ENCODE peak calls at places on chromosomes 12 and 14, in nine cellular contexts. D, A, V, H, K, Z, R, B and T are unnamed samples. For H3K4me1, the result is how much of the 10 kb centered on the place peaks cover.

GRCh38 chr14:104235686-104236085 is 97.3 kb downstream of the KIF26A start:
- DNase-seq in H (no peak), B (no peak), V (no peak), A (no peak), R (no peak), D (no peak), Z (peak), K (no peak), T (no peak)

GRCh38 chr12:12138203-12139154 is 67.7 kb downstream of the BCL2L14 start:
- DNase-seq in V (no peak), B (no peak), R (no peak), Z (no peak), A (peak), H (no peak), D (no peak), K (no peak), T (no peak)

GRCh38 chr12:47778842-47779241 is 5.8 kb downstream of the SLC48A1 start:
- DNase-seq in R (no peak), K (no peak), V (no peak), A (no peak), Z (no peak), H (no peak), D (no peak), B (no peak), T (no peak)

GRCh38 chr12:24482882-24483604 is 465.9 kb downstream of the BCAT1 start:
- DNase-seq in K (no peak), B (no peak), H (peak), D (no peak), V (no peak), R (peak), Z (no peak), A (no peak), T (no peak)

GRCh38 chr14:99686557-99687283 is 2.6 kb downstream of the CYP46A1 start:
- DNase-seq in B (no peak), R (no peak), V (no peak), H (no peak), D (no peak), K (no peak), A (no peak), Z (peak), T (no peak)

GRCh38 chr12:57815177-57816000 is 3.1 kb downstream of the AVIL start:
- DNase-seq in H (no peak), K (peak), B (no peak), R (no peak), V (no peak), A (no peak), Z (no peak), D (no peak), T (no peak)

GRCh38 chr12:131799828-131800593 is 28.2 kb upstream of the MMP17 start:
- DNase-seq in H (no peak), B (no peak), K (no peak), R (no peak), Z (peak), D (no peak), V (no peak), A (no peak), T (no peak)

GRCh38 chr12:6272300-6273208 is 37.9 kb upstream of the PLEKHG6 start:
- DNase-seq in R (peak), Z (peak), V (peak), A (peak), B (no peak), H (no peak), D (no peak), K (no peak), T (peak)

GRCh38 chr14:29810657-29811056 is 117.0 kb downstream of the PRKD1 start:
- DNase-seq in D (peak), K (no peak), A (no peak), Z (no peak), B (peak), R (peak), H (no peak), V (no peak), T (no peak)

GRCh38 chr12:118166946-118167345 is 31.0 kb downstream of the PEBP1 start:
- DNase-seq in D (no peak), Z (no peak), V (no peak), A (no peak), R (no peak), B (no peak), K (peak), H (no peak), T (no peak)

GRCh38 chr12:6207254-6207942 is 7.2 kb downstream of the CD9 start:
- DNase-seq in B (no peak), Z (peak), D (peak), K (no peak), V (no peak), R (no peak), A (no peak), H (no peak), T (no peak)

GRCh38 chr12:131034631-131035267 is 81.0 kb downstream of the ADGRD1 start:
- DNase-seq in R (no peak), V (no peak), Z (peak), A (no peak), B (no peak), D (no peak), H (no peak), K (no peak), T (no peak)

GRCh38 chr14:24814944-24815343 is 181.0 kb upstream of the GZMB start:
- DNase-seq in A (no peak), Z (no peak), V (no peak), B (no peak), D (no peak), R (no peak), H (no peak), K (no peak), T (no peak)

GRCh38 chr14:29773990-29774389 is 153.7 kb downstream of the PRKD1 start:
- DNase-seq in K (no peak), Z (no peak), H (no peak), R (no peak), B (no peak), V (no peak), A (no peak), D (no peak), T (no peak)

GRCh38 chr12:34335819-34336262 is 313.5 kb downstream of the ALG10 start:
- DNase-seq in R (no peak), H (no peak), B (no peak), D (no peak), K (no peak), A (no peak), Z (no peak), V (no peak), T (no peak)
- H2AFZ ChIP-seq in R (no peak), H (no peak), B (no peak), D (no peak), K (no peak), A (no peak), Z (no peak), V (no peak), T (no peak)

GRCh38 chr12:121232163-121232562 is 22.2 kb downstream of the P2RX4 start:
- DNase-seq in Z (peak), H (no peak), A (no peak), K (no peak), B (no peak), R (no peak), D (no peak), V (no peak), T (no peak)
- H3K4me2 ChIP-seq in Z (no peak), H (no peak), A (no peak), K (no peak), B (no peak), R (no peak), D (no peak), V (no peak), T (no peak)

GRCh38 chr14:23681337-23681736 is 45.2 kb downstream of the DHRS2 start:
- DNase-seq in A (no peak), V (no peak), Z (no peak), B (no peak), D (no peak), K (no peak), H (no peak), R (no peak), T (no peak)
- H3K4me1 ChIP-seq in A (under half), V (under half), Z (under half), B (under half), D (under half), K (under half), H (under half), R (under half), T (under half)

GRCh38 chr12:75887979-75888378 is 143.6 kb downstream of the PHLDA1 start:
- DNase-seq in B (no peak), A (no peak), Z (no peak), K (no peak), H (no peak), R (no peak), V (no peak), D (no peak), T (no peak)

GRCh38 chr12:75889214-75889613 is 142.4 kb downstream of the PHLDA1 start:
- DNase-seq in A (no peak), R (no peak), V (peak), K (no peak), H (no peak), B (no peak), D (no peak), Z (no peak), T (no peak)

GRCh38 chr12:75890141-75890540 is 141.4 kb downstream of the PHLDA1 start:
- DNase-seq in H (peak), V (no peak), A (no peak), R (peak), D (peak), B (no peak), Z (peak), K (no peak), T (no peak)

GRCh38 chr12:75890660-75891059 is 140.9 kb downstream of the PHLDA1 start:
- DNase-seq in D (no peak), H (no peak), B (no peak), K (no peak), Z (no peak), A (no peak), R (no peak), V (no peak), T (no peak)

GRCh38 chr12:75888398-75888797 is 143.2 kb downstream of the PHLDA1 start:
- DNase-seq in Z (no peak), D (no peak), K (no peak), B (no peak), A (no peak), V (no peak), R (no peak), H (no peak), T (no peak)
- H2AFZ ChIP-seq in Z (no peak), D (no peak), K (no peak), B (no peak), A (no peak), V (no peak), R (no peak), H (no peak), T (no peak)